ENCODE peak calls at places on chromosomes 2 and 18, in seven cellular contexts. Y, I, P, A, R, G and J are unnamed samples.

GRCh38 chr2:229627728-229628127 is 86.6 kb downstream of the DNER start:
- DNase-seq in Y (no peak), I (no peak), P (no peak), A (no peak), R (no peak), G (no peak), J (no peak)

GRCh38 chr2:10924441-10924840 is 12.7 kb downstream of the KCNF1 start:
- DNase-seq in Y (no peak), I (no peak), P (no peak), A (no peak), R (no peak), G (no peak), J (no peak)

GRCh38 chr2:8310557-8311455 is 371.1 kb upstream of the ID2 start:
- DNase-seq in Y (no peak), I (no peak), P (no peak), A (no peak), R (no peak), G (no peak), J (no peak)

GRCh38 chr2:65655000-65655399 is 222.6 kb upstream of the SPRED2 start:
- DNase-seq in Y (no peak), I (no peak), P (no peak), A (no peak), R (no peak), G (no peak), J (no peak)

GRCh38 chr2:27095745-27096651 is 9.4 kb downstream of the KHK start:
- DNase-seq in Y (peak), I (peak), P (no peak), A (no peak), R (no peak), G (peak), J (no peak)

GRCh38 chr2:15579641-15580040 is 12.0 kb upstream of the DDX1 start:
- DNase-seq in Y (no peak), I (no peak), P (no peak), A (no peak), R (no peak), G (no peak), J (peak)

GRCh38 chr2:240397542-240397916 is 37.9 kb upstream of the GPC1 start:
- DNase-seq in Y (no peak), I (no peak), P (no peak), A (no peak), R (peak), G (no peak), J (no peak)

GRCh38 chr18:75199327-75199726 is 9.6 kb downstream of the PTGR3 start:
- DNase-seq in Y (no peak), I (peak), P (no peak), A (no peak), R (no peak), G (no peak), J (no peak)

GRCh38 chr2:183091318-183091953 is 12.9 kb downstream of the DUSP19 start:
- DNase-seq in Y (no peak), I (no peak), P (no peak), A (no peak), R (no peak), G (no peak), J (no peak)

GRCh38 chr2:95271381-95271971 is 2.8 kb upstream of the PROM2 start:
- DNase-seq in Y (no peak), I (no peak), P (no peak), A (peak), R (no peak), G (no peak), J (no peak)

GRCh38 chr2:221049950-221050349 is 522.2 kb downstream of the EPHA4 start:
- DNase-seq in Y (no peak), I (no peak), P (no peak), A (no peak), R (no peak), G (no peak), J (no peak)

GRCh38 chr18:77911973-77912372 is 662.3 kb downstream of the GALR1 start:
- DNase-seq in Y (no peak), I (no peak), P (no peak), A (no peak), R (no peak), G (no peak), J (no peak)

GRCh38 chr2:159010340-159010739 is 41.9 kb downstream of the TANC1 start:
- DNase-seq in Y (no peak), I (peak), P (no peak), A (no peak), R (no peak), G (peak), J (no peak)

GRCh38 chr2:119116411-119117295 is 41.9 kb downstream of the C1QL2 start:
- DNase-seq in Y (no peak), I (no peak), P (no peak), A (no peak), R (no peak), G (no peak), J (no peak)

GRCh38 chr2:99602475-99602874 is 112.7 kb upstream of the REV1 start:
- DNase-seq in Y (no peak), I (peak), P (peak), A (no peak), R (no peak), G (no peak), J (peak)

GRCh38 chr18:31241900-31242409 is 76.0 kb upstream of the DSG1 start:
- DNase-seq in Y (no peak), I (no peak), P (no peak), A (peak), R (no peak), G (peak), J (peak)

GRCh38 chr18:40962784-40963183 is 992.2 kb upstream of the PIK3C3 start:
- DNase-seq in Y (no peak), I (peak), P (no peak), A (no peak), R (no peak), G (no peak), J (no peak)

GRCh38 chr18:63342206-63342605 is 22.6 kb upstream of the BCL2 start:
- DNase-seq in Y (no peak), I (peak), P (no peak), A (peak), R (no peak), G (peak), J (no peak)

GRCh38 chr2:241888641-241889040 is 19.1 kb downstream of the RTP5 start:
- DNase-seq in Y (no peak), I (no peak), P (no peak), A (no peak), R (no peak), G (no peak), J (no peak)

GRCh38 chr2:40177366-40177765 is 274.5 kb downstream of the SLC8A1 start:
- DNase-seq in Y (no peak), I (no peak), P (no peak), A (no peak), R (no peak), G (no peak), J (no peak)

GRCh38 chr2:162435676-162436075 is 91.7 kb downstream of the GCA start:
- DNase-seq in Y (no peak), I (no peak), P (no peak), A (no peak), R (no peak), G (no peak), J (peak)

GRCh38 chr2:47488870-47489584 is 86.1 kb downstream of the MSH2 start:
- DNase-seq in Y (no peak), I (peak), P (peak), A (no peak), R (no peak), G (peak), J (peak)

GRCh38 chr2:152466925-152467676 is 132.1 kb downstream of the FMNL2 start:
- DNase-seq in Y (no peak), I (peak), P (no peak), A (no peak), R (no peak), G (no peak), J (no peak)

GRCh38 chr2:235634435-235635152 is 140.8 kb downstream of the AGAP1 start:
- DNase-seq in Y (no peak), I (peak), P (no peak), A (no peak), R (no peak), G (no peak), J (no peak)

GRCh38 chr2:151808258-151809072 is 19.8 kb downstream of the ARL5A start:
- DNase-seq in Y (no peak), I (peak), P (no peak), A (no peak), R (no peak), G (peak), J (no peak)

GRCh38 chr2:224357098-224357901 is 44.6 kb downstream of the FAM124B start:
- DNase-seq in Y (no peak), I (peak), P (peak), A (peak), R (no peak), G (peak), J (no peak)

GRCh38 chr2:28606986-28607441 is 111.2 kb downstream of the PLB1 start:
- DNase-seq in Y (no peak), I (no peak), P (no peak), A (no peak), R (no peak), G (peak), J (no peak)

GRCh38 chr2:44245068-44245861 is 30.0 kb upstream of the SLC3A1 start:
- DNase-seq in Y (no peak), I (no peak), P (no peak), A (no peak), R (no peak), G (peak), J (peak)

GRCh38 chr2:68203587-68203986 is 45.9 kb downstream of the PNO1 start:
- DNase-seq in Y (no peak), I (no peak), P (no peak), A (no peak), R (no peak), G (no peak), J (no peak)

GRCh38 chr18:8943900-8944870 is 158.3 kb upstream of the NDUFV2 start:
- DNase-seq in Y (no peak), I (peak), P (peak), A (no peak), R (no peak), G (no peak), J (no peak)

GRCh38 chr2:157758586-157758985 is 117.5 kb downstream of the ACVR1 start:
- DNase-seq in Y (no peak), I (no peak), P (no peak), A (no peak), R (no peak), G (no peak), J (no peak)

GRCh38 chr2:32220445-32220844 is 44.2 kb downstream of the NLRC4 start:
- DNase-seq in Y (no peak), I (no peak), P (no peak), A (no peak), R (no peak), G (no peak), J (no peak)

GRCh38 chr2:37827911-37828411 is 97.1 kb upstream of the RMDN2 start:
- DNase-seq in Y (no peak), I (peak), P (peak), A (no peak), R (no peak), G (no peak), J (peak)

GRCh38 chr2:172288603-172289002 is 138.8 kb upstream of the ITGA6 start:
- DNase-seq in Y (no peak), I (no peak), P (no peak), A (no peak), R (no peak), G (no peak), J (no peak)

GRCh38 chr18:24157855-24158254 is 19.0 kb downstream of the CABYR start:
- DNase-seq in Y (no peak), I (no peak), P (no peak), A (no peak), R (no peak), G (no peak), J (no peak)

GRCh38 chr18:48986851-48987761 is 36.3 kb upstream of the SMAD7 start:
- DNase-seq in Y (no peak), I (no peak), P (no peak), A (no peak), R (no peak), G (no peak), J (no peak)

GRCh38 chr2:50476174-50476573 is 555.8 kb downstream of the NRXN1 start:
- DNase-seq in Y (no peak), I (no peak), P (no peak), A (no peak), R (no peak), G (no peak), J (no peak)
- TF ChIP-seq CTCF in Y (no peak), I (no peak), P (peak), A (no peak), R (no peak), G (no peak), J (peak)

GRCh38 chr2:18824915-18825314 is 235.5 kb upstream of the NT5C1B start:
- DNase-seq in Y (no peak), I (no peak), P (no peak), A (no peak), R (no peak), G (no peak), J (no peak)

GRCh38 chr2:18825856-18826255 is 236.5 kb upstream of the NT5C1B start:
- DNase-seq in Y (no peak), I (no peak), P (no peak), A (no peak), R (no peak), G (no peak), J (no peak)

GRCh38 chr2:18819566-18819965 is 230.2 kb upstream of the NT5C1B start:
- DNase-seq in Y (no peak), I (no peak), P (no peak), A (no peak), R (no peak), G (no peak), J (no peak)

GRCh38 chr2:18828296-18828695 is 238.9 kb upstream of the NT5C1B start:
- DNase-seq in Y (no peak), I (no peak), P (no peak), A (no peak), R (no peak), G (no peak), J (no peak)

DNA sequence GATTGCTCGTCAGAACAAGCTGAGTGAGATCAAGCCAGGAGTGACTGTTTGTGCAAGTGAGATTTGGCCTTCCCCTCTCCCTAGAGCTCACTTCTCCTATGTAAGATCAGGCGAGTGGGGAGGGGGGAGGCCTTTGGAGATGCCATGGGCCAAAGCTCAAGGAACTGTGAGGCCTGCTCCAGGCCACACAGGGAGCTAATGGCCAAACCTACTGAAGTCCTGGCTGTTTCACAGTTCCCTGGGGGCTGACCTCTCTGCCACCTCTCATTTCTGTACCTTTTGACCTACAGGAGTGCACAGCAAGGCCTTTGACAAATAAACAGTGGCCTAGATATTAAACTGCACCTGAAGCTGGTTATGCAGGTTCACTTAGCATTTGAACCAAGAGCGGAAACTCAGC is 234.9 kb upstream of the NT5C1B start:
- DNase-seq in Y (no peak), I (no peak), P (no peak), A (peak), R (no peak), G (no peak), J (no peak)
- TF ChIP-seq CTCF in Y (no peak), I (no peak), P (no peak), A (no peak), R (no peak), G (no peak), J (no peak)

DNA sequence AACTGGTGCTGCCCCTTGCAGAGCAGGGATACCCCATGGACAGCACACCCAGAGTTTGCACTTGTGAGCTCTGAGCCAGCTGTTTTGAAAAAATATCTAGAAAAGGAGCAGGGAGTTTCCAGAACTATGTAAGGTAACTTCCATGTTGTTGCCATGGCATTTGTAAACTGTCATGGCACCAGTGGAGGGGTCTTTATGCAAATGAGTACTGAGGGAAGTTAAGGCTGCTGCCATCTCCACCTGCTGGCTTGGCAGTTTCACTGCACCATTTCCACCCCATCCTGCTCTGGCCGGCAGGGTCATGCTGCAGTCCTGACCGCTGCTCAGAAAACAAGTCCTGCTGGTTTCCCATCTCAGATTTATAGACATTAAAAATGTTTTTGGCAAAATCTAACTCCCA is 52.3 kb upstream of the SNTG2 start:
- DNase-seq in Y (no peak), I (no peak), P (no peak), A (no peak), R (no peak), G (peak), J (no peak)
- TF ChIP-seq CTCF in Y (no peak), I (no peak), P (no peak), A (peak), R (peak), G (no peak), J (peak)

GRCh38 chr2:86298411-86299390 is 38.7 kb downstream of the REEP1 start:
- DNase-seq in Y (no peak), I (peak), P (no peak), A (no peak), R (no peak), G (peak), J (no peak)

GRCh38 chr2:86295071-86295470 is 42.4 kb downstream of the REEP1 start:
- DNase-seq in Y (no peak), I (no peak), P (no peak), A (no peak), R (no peak), G (no peak), J (no peak)

GRCh38 chr2:86296947-86297346 is 40.5 kb downstream of the REEP1 start:
- DNase-seq in Y (no peak), I (no peak), P (no peak), A (no peak), R (no peak), G (no peak), J (no peak)

GRCh38 chr2:86300496-86300895 is 36.9 kb downstream of the REEP1 start:
- DNase-seq in Y (no peak), I (peak), P (no peak), A (no peak), R (no peak), G (no peak), J (no peak)

GRCh38 chr2:86297382-86298147 is 39.9 kb downstream of the REEP1 start:
- DNase-seq in Y (no peak), I (no peak), P (no peak), A (no peak), R (no peak), G (peak), J (no peak)
- TF ChIP-seq CTCF in Y (peak), I (peak), P (no peak), A (no peak), R (no peak), G (peak), J (peak)

DNA sequence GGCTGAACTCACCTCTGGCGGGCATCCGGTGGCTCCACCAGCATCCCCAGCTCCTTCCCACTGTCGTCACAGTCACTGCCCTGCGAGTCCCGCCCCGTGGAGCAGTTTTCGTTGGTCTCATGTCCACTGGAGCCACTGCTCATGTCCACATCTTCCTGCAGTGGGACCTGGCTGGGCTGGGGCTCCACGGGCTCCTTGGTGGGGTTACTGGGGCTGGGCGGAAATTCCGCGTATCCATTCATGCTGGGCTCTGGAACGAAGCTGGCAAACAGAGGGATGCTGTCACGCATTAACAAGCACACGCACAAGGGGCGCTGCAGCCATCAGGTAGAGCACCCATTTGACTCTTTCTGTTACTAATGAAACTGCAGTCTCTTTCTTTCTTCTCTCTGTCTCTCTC is 10.7 kb downstream of the PER2 start:
- DNase-seq in Y (no peak), I (no peak), P (no peak), A (no peak), R (no peak), G (peak), J (no peak)
- TF ChIP-seq CTCF in Y (no peak), I (no peak), P (no peak), A (peak), R (no peak), G (peak), J (peak)

DNA sequence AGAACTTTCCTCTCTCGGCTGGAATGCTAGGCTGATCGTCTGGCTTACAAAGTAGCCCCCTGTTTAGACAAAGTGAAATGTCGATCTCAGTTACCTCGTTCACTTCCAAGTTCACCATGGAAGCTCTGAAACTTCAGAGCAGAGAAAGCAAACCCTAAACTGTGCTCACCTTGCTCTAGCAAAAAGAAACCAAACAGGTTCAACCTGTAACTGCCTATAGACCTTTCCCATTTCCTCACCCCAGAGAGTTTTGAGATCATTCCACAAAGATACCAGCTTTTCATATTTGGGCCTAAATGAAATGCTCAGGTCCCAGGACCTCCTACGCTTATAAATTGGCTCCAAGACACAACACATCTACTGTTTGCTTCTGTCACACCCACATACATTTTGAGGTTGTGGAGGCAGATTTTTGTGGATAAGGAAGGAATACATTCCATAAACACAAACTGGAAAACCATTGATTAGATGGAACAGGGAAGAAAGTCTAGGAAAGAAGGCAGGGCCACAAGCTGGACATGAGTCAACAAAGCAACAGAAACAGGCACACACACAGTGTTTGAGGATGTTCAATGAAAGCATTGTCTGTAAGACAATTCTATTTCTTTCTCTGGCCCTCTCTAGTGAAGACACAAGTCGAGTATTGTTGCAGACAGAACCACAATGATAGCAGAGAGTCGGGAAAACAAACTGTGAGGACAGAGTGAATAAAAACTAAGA is 52.8 kb upstream of the TGIF1 start:
- DNase-seq in Y (no peak), I (no peak), P (no peak), A (no peak), R (no peak), G (no peak), J (no peak)
- TF ChIP-seq CTCF in Y (no peak), I (no peak), P (no peak), A (no peak), R (no peak), G (no peak), J (no peak)